ENCODE peak calls at places on chromosome 15, in seven cellular contexts. T is left cardiac atrium; H is activated naive CD4-positive, alpha-beta T cell; N is omental fat pad; X is activated CD4-positive, alpha-beta T cell treated with anti-CD3 and anti-CD28 coated beads for 36 hours; R is SK-MEL-5; I is HT-29. L is an unnamed sample.

GRCh38 chr15:80925597-80926059 is 64.0 kb downstream of the MESD start:
- DNase-seq in N (no peak), R (no peak), H (no peak), I (no peak), X (no peak), T (no peak), L (no peak)

GRCh38 chr15:72796515-72797337 is 13.2 kb upstream of the ADPGK start:
- DNase-seq in X (peak), I (peak), R (peak), H (peak), N (no peak), T (peak), L (peak)

GRCh38 chr15:39432007-39432406 is 148.9 kb upstream of the THBS1 start:
- DNase-seq in I (no peak), N (no peak), T (no peak), X (no peak), H (no peak), R (no peak), L (no peak)

GRCh38 chr15:98018761-98019351 is 58.4 kb downstream of the ARRDC4 start:
- DNase-seq in I (no peak), T (no peak), N (no peak), R (no peak), H (no peak), X (no peak), L (no peak)

GRCh38 chr15:92392462-92392861 is 1.2 kb upstream of the ST8SIA2 start:
- DNase-seq in I (no peak), R (no peak), H (no peak), T (no peak), N (no peak), X (no peak), L (no peak)

GRCh38 chr15:58425185-58425584 is 6.6 kb upstream of the LIPC start:
- DNase-seq in R (no peak), N (no peak), I (peak), T (no peak), H (no peak), X (no peak), L (no peak)

GRCh38 chr15:67266870-67267269 is 12.3 kb downstream of the IQCH start:
- DNase-seq in N (no peak), T (no peak), X (no peak), R (no peak), H (no peak), I (no peak), L (no peak)

GRCh38 chr15:74233864-74234597 is 2.1 kb upstream of the CCDC33 start:
- DNase-seq in I (no peak), X (no peak), N (no peak), T (no peak), R (no peak), H (no peak), L (no peak)

GRCh38 chr15:95663156-95663831 is 667.2 kb upstream of the NR2F2 start:
- DNase-seq in T (no peak), H (no peak), I (no peak), N (no peak), R (no peak), X (no peak), L (no peak)

GRCh38 chr15:101128191-101128590 is 123.7 kb downstream of the CHSY1 start:
- DNase-seq in H (no peak), T (no peak), R (no peak), I (no peak), X (no peak), N (no peak), L (no peak)

GRCh38 chr15:40297356-40297755 is 10.4 kb downstream of the PLCB2 start:
- DNase-seq in R (no peak), T (no peak), I (no peak), N (no peak), X (no peak), H (no peak), L (no peak)

GRCh38 chr15:76060098-76060989 is 559 bp downstream of the TMEM266 start:
- DNase-seq in N (no peak), H (no peak), X (peak), R (peak), I (no peak), T (no peak), L (no peak)

GRCh38 chr15:59879506-59879905 is 124.6 kb upstream of the FOXB1 start:
- DNase-seq in N (no peak), H (no peak), I (no peak), T (no peak), R (no peak), X (no peak), L (no peak)

GRCh38 chr15:100200287-100200772 is 141.4 kb downstream of the ADAMTS17 start:
- DNase-seq in N (no peak), H (no peak), I (no peak), R (no peak), X (no peak), T (no peak), L (no peak)

GRCh38 chr15:98077186-98077585 is 116.7 kb downstream of the ARRDC4 start:
- DNase-seq in T (peak), X (no peak), H (no peak), I (peak), R (no peak), N (no peak), L (no peak)

GRCh38 chr15:50549326-50549725 is 2.9 kb upstream of the USP50 start:
- DNase-seq in X (no peak), H (no peak), R (peak), N (no peak), I (no peak), T (no peak), L (no peak)

GRCh38 chr15:62524848-62525247 is 359.8 kb upstream of the C2CD4B start:
- DNase-seq in H (no peak), R (no peak), I (no peak), N (no peak), X (no peak), T (no peak), L (no peak)

GRCh38 chr15:77742127-77742526 is 109.4 kb upstream of the LINGO1 start:
- DNase-seq in T (no peak), N (no peak), R (no peak), I (no peak), X (no peak), H (no peak), L (no peak)

GRCh38 chr15:77629070-77630030 is 3.4 kb downstream of the LINGO1 start:
- DNase-seq in N (no peak), R (peak), T (no peak), I (no peak), X (no peak), H (no peak), L (no peak)

GRCh38 chr15:89630974-89631901 is 24.0 kb downstream of the KIF7 start:
- DNase-seq in H (no peak), T (no peak), X (no peak), I (no peak), N (no peak), R (no peak), L (no peak)

GRCh38 chr15:66498501-66499386 is 1.2 kb upstream of the SNAPC5 start:
- DNase-seq in X (no peak), N (no peak), I (peak), H (no peak), R (peak), T (no peak), L (no peak)

GRCh38 chr15:101116681-101116976 is 135.2 kb downstream of the CHSY1 start:
- DNase-seq in H (no peak), I (no peak), R (no peak), X (no peak), N (no peak), T (no peak), L (no peak)

GRCh38 chr15:70192041-70192440 is 94.3 kb upstream of the TLE3 start:
- DNase-seq in H (no peak), R (no peak), I (no peak), T (no peak), X (no peak), N (no peak), L (no peak)

GRCh38 chr15:86505951-86506350 is 426.3 kb downstream of the AGBL1 start:
- DNase-seq in N (no peak), R (no peak), H (no peak), X (no peak), T (no peak), I (no peak), L (no peak)

GRCh38 chr15:67304778-67305177 is 50.2 kb downstream of the IQCH start:
- DNase-seq in I (no peak), T (no peak), N (no peak), X (no peak), R (no peak), H (no peak), L (no peak)

GRCh38 chr15:80093854-80094418 is 34.5 kb downstream of the ZFAND6 start:
- DNase-seq in N (peak), T (peak), R (peak), H (no peak), I (no peak), X (peak), L (peak)

GRCh38 chr15:94346272-94346671 is 114.9 kb downstream of the MCTP2 start:
- DNase-seq in H (no peak), I (no peak), N (no peak), X (no peak), T (no peak), R (peak), L (no peak)

GRCh38 chr15:67521770-67522568 is 1.0 kb downstream of the C15orf61 start:
- DNase-seq in R (peak), X (no peak), T (no peak), H (no peak), N (no peak), I (peak), L (peak)

GRCh38 chr15:91032919-91033803 is 10.8 kb upstream of the VPS33B start:
- DNase-seq in H (peak), N (no peak), X (peak), I (peak), T (peak), R (peak), L (peak)

GRCh38 chr15:101320501-101321052 is 25.5 kb upstream of the SNRPA1 start:
- DNase-seq in T (peak), N (no peak), R (peak), H (peak), X (peak), I (no peak), L (peak)

GRCh38 chr15:31300208-31300661 is 26.4 kb upstream of the KLF13 start:
- DNase-seq in R (peak), I (peak), N (no peak), H (no peak), T (no peak), X (no peak), L (no peak)

GRCh38 chr15:69876556-69876955 is 221.2 kb downstream of the TLE3 start:
- DNase-seq in N (no peak), T (no peak), I (no peak), H (no peak), R (no peak), X (no peak), L (no peak)

GRCh38 chr15:92074646-92075045 is 221.1 kb downstream of the SLCO3A1 start:
- DNase-seq in I (no peak), R (no peak), X (peak), H (no peak), T (peak), N (no peak), L (peak)